ENCODE peak calls at places on chromosomes 3 and 15, in nine cellular contexts. P, J, U, E, R, Y, H, F and C are unnamed samples. For H3K4me1, the result is how much of the 10 kb centered on the place peaks cover.

GRCh38 chr15:40344631-40345120 is 3.9 kb upstream of the CCDC9B start:
- DNase-seq in R (no peak), E (peak), U (no peak), Y (peak), J (no peak), H (peak), P (peak), F (peak), C (no peak)

GRCh38 chr3:6631376-6631775 is 229.5 kb upstream of the GRM7 start:
- DNase-seq in E (no peak), H (no peak), Y (no peak), R (no peak), U (no peak), P (no peak), J (no peak), F (no peak), C (no peak)

GRCh38 chr15:92326236-92326635 is 67.4 kb upstream of the ST8SIA2 start:
- DNase-seq in E (no peak), U (no peak), Y (no peak), F (no peak), J (no peak), H (no peak), R (no peak), P (no peak), C (no peak)

GRCh38 chr3:168802761-168803160 is 707.0 kb upstream of the GOLIM4 start:
- DNase-seq in U (no peak), E (no peak), H (no peak), F (no peak), J (no peak), Y (no peak), R (no peak), P (no peak), C (no peak)

GRCh38 chr15:66036859-66037258 is 167.6 kb downstream of the RAB11A start:
- DNase-seq in J (no peak), H (no peak), U (no peak), E (no peak), Y (no peak), P (no peak), R (no peak), F (no peak), C (no peak)

GRCh38 chr3:81909756-81910155 is 148.3 kb upstream of the GBE1 start:
- DNase-seq in F (no peak), E (no peak), Y (no peak), R (no peak), P (no peak), H (no peak), U (no peak), J (no peak), C (peak)

GRCh38 chr3:119558528-119559339 is 680 bp downstream of the CD80 start:
- DNase-seq in R (no peak), E (no peak), P (no peak), Y (no peak), U (no peak), F (no peak), H (no peak), J (no peak), C (no peak)

GRCh38 chr3:177770821-177771220 is 573.5 kb upstream of the TBL1XR1 start:
- DNase-seq in F (peak), J (no peak), P (no peak), R (no peak), U (no peak), E (no peak), H (no peak), Y (no peak), C (no peak)

GRCh38 chr3:13528217-13528801 is 20.6 kb upstream of the FBLN2 start:
- DNase-seq in J (no peak), F (no peak), U (no peak), H (no peak), R (no peak), Y (no peak), E (no peak), P (no peak), C (no peak)

GRCh38 chr15:73146419-73146818 is 94.2 kb downstream of the NEO1 start:
- DNase-seq in P (no peak), U (no peak), H (no peak), E (no peak), R (no peak), Y (no peak), J (no peak), F (no peak), C (no peak)

GRCh38 chr3:69718832-69719231 is 20.4 kb upstream of the MITF start:
- DNase-seq in E (no peak), Y (no peak), P (peak), F (no peak), U (no peak), R (no peak), J (no peak), H (no peak), C (no peak)

GRCh38 chr3:11136871-11137626 is 17.2 kb upstream of the HRH1 start:
- DNase-seq in H (peak), U (peak), E (no peak), Y (no peak), R (no peak), P (no peak), J (peak), F (peak), C (no peak)

GRCh38 chr15:40281057-40281850 is 1.6 kb downstream of the ANKRD63 start:
- DNase-seq in J (no peak), E (no peak), P (peak), R (no peak), U (no peak), H (no peak), F (no peak), Y (no peak), C (no peak)

GRCh38 chr3:58521917-58522680 is 14.9 kb downstream of the ACOX2 start:
- DNase-seq in E (no peak), U (no peak), F (no peak), H (no peak), J (no peak), Y (no peak), R (no peak), P (peak), C (peak)

DNA sequence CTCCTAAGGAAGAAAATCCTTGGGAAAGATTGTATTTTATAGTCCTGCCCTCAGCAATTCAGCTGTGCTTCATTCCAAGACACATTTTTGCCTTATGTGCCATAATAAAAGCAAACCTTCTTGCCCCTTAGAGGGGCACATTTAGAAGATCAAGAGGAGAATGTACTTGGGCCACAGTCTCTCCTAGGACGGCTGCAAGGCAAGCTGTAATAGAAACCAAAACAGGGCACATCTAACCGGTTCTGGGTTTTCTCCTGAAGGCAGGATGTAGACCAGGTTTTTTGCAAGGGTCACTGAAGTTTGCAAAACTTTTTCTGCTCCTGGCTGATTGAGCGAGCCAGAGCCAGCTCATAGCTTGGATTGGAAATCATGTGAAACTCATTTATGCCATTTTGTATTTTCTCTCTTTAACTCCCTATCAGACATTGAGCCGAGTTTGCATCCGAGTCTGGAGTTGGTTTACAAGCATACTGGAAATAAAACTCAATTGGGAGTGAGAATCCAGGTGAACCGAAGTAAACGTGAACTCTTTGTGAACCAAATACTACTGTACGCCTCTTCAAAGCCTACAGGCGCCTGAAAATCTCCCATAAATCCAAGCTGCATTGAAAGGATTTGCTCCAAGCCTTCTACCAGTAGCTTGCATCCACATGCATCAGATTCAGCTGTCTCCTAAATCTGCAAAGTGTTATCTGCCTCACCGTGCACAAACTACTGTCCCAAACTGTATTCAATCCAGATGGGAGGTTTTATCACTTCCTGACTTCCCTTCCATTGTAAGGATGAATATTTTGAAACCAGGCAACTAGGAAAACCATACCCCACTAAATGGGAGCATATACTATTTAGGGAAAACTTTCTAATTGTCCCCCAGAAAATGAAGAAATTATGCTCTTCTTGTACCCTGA is 60.9 kb upstream of the TSC22D2 start:
- DNase-seq in H (no peak), F (peak), Y (no peak), P (no peak), J (no peak), R (no peak), E (no peak), U (no peak), C (no peak)
- TF ChIP-seq POLR2A in H (no peak), F (no peak), Y (no peak), P (no peak), J (no peak), R (no peak), E (no peak), U (no peak), C (no peak)

DNA sequence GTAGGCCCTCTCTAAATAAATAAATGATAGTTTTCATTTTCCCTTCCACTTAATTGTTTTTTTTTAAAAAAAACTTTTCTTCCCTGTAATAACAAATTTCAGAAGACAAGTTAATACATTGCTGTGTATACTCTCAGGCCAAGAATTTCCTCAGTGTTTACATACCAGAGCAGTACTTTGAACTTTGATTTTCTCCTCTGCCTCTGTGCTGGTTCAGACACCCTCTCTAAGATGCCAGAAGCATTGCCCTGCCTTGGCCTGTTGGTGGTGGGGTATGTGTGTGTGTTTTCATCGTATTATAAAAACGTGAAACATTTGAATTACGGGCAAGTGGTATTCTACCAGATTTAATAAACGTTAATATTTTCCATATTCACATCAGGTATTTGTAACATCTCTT is 70.1 kb downstream of the SMAD3 start:
- DNase-seq in Y (no peak), R (no peak), P (no peak), U (no peak), H (no peak), E (no peak), F (peak), J (no peak), C (no peak)
- TF ChIP-seq CTCF in Y (no peak), R (no peak), P (no peak), U (no peak), H (no peak), E (peak), F (peak), J (no peak), C (no peak)

GRCh38 chr3:105355355-105356063 is 11.2 kb upstream of the ALCAM start:
- DNase-seq in E (no peak), J (no peak), Y (no peak), P (no peak), U (no peak), H (no peak), F (peak), R (no peak), C (no peak)

GRCh38 chr3:105354429-105354828 is 12.3 kb upstream of the ALCAM start:
- DNase-seq in U (no peak), H (no peak), Y (no peak), J (no peak), F (no peak), P (no peak), R (no peak), E (no peak), C (no peak)

GRCh38 chr3:105356988-105357387 is 9.7 kb upstream of the ALCAM start:
- DNase-seq in Y (no peak), E (no peak), J (no peak), P (no peak), F (no peak), U (no peak), H (no peak), R (no peak), C (no peak)

GRCh38 chr3:105362021-105362665 is 4.6 kb upstream of the ALCAM start:
- DNase-seq in J (no peak), Y (no peak), R (no peak), P (no peak), F (peak), U (no peak), H (no peak), E (no peak), C (no peak)

DNA sequence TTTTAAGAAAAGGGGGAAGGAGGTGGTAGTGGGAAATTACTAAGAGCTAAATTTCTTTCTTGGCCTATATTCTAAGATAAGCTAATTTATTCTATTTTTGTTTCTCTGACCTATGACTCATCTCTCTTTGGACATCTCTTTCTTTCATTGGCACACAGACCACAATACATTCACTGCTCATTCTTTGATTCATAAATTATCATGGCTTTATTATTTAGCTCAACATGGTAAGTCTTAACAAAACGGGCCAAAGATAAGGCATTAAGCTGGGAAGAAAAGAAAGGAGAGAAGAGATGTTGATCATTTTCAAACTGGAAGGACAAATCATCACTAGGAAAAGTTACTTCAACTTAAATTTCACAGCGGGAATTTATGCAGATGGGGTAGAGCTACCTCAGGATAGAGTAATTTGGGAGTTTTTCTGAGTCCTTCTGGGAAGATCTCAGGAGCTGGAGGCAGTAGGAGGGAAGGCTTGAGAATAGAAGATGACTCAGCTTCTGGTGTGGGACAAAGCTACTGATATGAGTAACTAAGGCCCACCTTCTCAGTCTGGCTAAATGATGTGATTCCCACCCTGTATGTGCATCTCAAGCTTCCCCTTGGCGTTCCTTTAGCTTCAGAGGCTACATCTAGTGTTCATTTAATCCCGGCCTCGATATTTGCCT is 7.5 kb upstream of the ALCAM start:
- DNase-seq in J (no peak), P (no peak), E (no peak), F (peak), H (no peak), Y (no peak), U (no peak), R (no peak), C (no peak)
- H3K4me1 ChIP-seq in J (under half), P (under half), E (under half), F (under half), H (under half), Y (under half), U (under half), R (under half), C (under half)

GRCh38 chr3:101779047-101779807 is at the start of gene NXPE3:
- DNase-seq in U (peak), F (peak), Y (peak), J (peak), H (peak), P (peak), E (peak), R (peak), C (peak)
- TF ChIP-seq POLR2A in U (peak), F (no peak), Y (peak), J (peak), H (peak), P (peak), E (no peak), R (peak), C (no peak)

GRCh38 chr15:44713006-44713966 is 2.0 kb downstream of the B2M start:
- DNase-seq in U (no peak), R (no peak), P (no peak), E (no peak), H (no peak), Y (no peak), J (no peak), F (peak), C (no peak)
- TF ChIP-seq CTCF in U (no peak), R (no peak), P (peak), E (no peak), H (no peak), Y (peak), J (peak), F (peak), C (no peak)